ENCODE peak calls at places on chromosomes 12 and 14, in ten cellular contexts. T is left lung, X is lung, A is cardiac fibroblast, R is SK-N-SH, O is HFF-Myc, Y is left ventricle myocardium inferior, U is IMR-90, P is foreskin fibroblast, S is fibroblast of the aortic adventitia. H is an unnamed sample.

GRCh38 chr14:52325632-52326031 is 11.5 kb downstream of the PTGER2 start:
- DNase-seq in R (no peak), P (no peak), O (no peak), Y (no peak), X (no peak), U (peak; percentile 92), A (no peak), S (peak; percentile 45), T (no peak), H (no peak)

GRCh38 chr12:131673519-131674265 is 37.2 kb upstream of the SFSWAP start:
- DNase-seq in X (no peak), T (no peak), P (peak; percentile 7), U (peak; percentile 10), R (no peak), Y (no peak), A (peak; percentile 47), S (peak; percentile 6), O (peak; percentile 17), H (peak; percentile 14)

GRCh38 chr12:116559080-116559329 is 176 bp upstream of the MAP1LC3B2 start:
- DNase-seq in U (no peak), A (no peak), X (no peak), S (no peak), R (no peak), Y (no peak), T (no peak), P (no peak), O (no peak), H (no peak)

GRCh38 chr14:77208266-77208978 is 26.8 kb downstream of the TMEM63C start:
- DNase-seq in T (peak; percentile 86), R (peak; percentile 39), O (peak; percentile 26), X (peak; percentile 77), S (peak; percentile 70), A (peak; percentile 57), P (peak; percentile 54), U (peak; percentile 53), Y (peak; percentile 69), H (peak; percentile 57)

GRCh38 chr12:12979731-12980259 is 20.3 kb downstream of the HEBP1 start:
- DNase-seq in Y (no peak), R (no peak), P (peak; percentile 90), U (peak; percentile 98), T (no peak), X (no peak), S (peak; percentile 99), A (peak; percentile 99), O (peak; percentile 64), H (peak; percentile 95)

GRCh38 chr12:18747960-18748359 is 10.0 kb downstream of the CAPZA3 start:
- DNase-seq in X (no peak), P (peak; percentile 81), Y (no peak), T (no peak), O (peak; percentile 24), R (no peak), S (peak; percentile 95), A (peak; percentile 89), U (peak; percentile 95), H (peak; percentile 96)

GRCh38 chr12:5745251-5745888 is 199.7 kb downstream of the ANO2 start:
- DNase-seq in A (peak; percentile 19), Y (peak; percentile 66), O (peak; percentile 41), U (peak; percentile 58), R (peak; percentile 55), S (peak; percentile 25), X (peak; percentile 71), T (no peak), P (peak; percentile 10), H (peak; percentile 39)

GRCh38 chr12:85509857-85510256 is 229.8 kb downstream of the ALX1 start:
- DNase-seq in A (no peak), O (no peak), P (no peak), Y (no peak), R (no peak), X (no peak), S (no peak), T (no peak), U (no peak), H (no peak)

GRCh38 chr12:1926274-1926673 is 7.8 kb upstream of the CACNA2D4 start:
- DNase-seq in X (peak; percentile 24), U (no peak), Y (no peak), T (no peak), R (no peak), S (no peak), P (no peak), A (no peak), O (no peak), H (no peak)

GRCh38 chr12:92943482-92944250 is 14.6 kb upstream of the EEA1 start:
- DNase-seq in Y (no peak), R (no peak), T (no peak), A (peak; percentile 59), U (peak; percentile 31), O (no peak), X (no peak), P (no peak), S (peak; percentile 83), H (peak; percentile 63)
- TF ChIP-seq CTCF in Y (no peak), R (no peak), T (no peak), A (peak; percentile 26), U (no peak), O (no peak), X (no peak), P (no peak), S (peak; percentile 35), H (peak; percentile 22)

GRCh38 chr12:110776410-110776809 is 33.7 kb upstream of the PPP1CC start:
- DNase-seq in P (no peak), Y (no peak), T (no peak), R (no peak), X (no peak), A (no peak), S (no peak), U (no peak), O (no peak), H (no peak)
- H3K4me3 ChIP-seq in P (no peak overlapping the region), Y (no peak overlapping the region), T (no peak overlapping the region), R (no peak overlapping the region), X (no peak overlapping the region), A (no peak overlapping the region), S (no peak overlapping the region), U (no peak overlapping the region), O (no peak overlapping the region), H (no peak overlapping the region)

DNA sequence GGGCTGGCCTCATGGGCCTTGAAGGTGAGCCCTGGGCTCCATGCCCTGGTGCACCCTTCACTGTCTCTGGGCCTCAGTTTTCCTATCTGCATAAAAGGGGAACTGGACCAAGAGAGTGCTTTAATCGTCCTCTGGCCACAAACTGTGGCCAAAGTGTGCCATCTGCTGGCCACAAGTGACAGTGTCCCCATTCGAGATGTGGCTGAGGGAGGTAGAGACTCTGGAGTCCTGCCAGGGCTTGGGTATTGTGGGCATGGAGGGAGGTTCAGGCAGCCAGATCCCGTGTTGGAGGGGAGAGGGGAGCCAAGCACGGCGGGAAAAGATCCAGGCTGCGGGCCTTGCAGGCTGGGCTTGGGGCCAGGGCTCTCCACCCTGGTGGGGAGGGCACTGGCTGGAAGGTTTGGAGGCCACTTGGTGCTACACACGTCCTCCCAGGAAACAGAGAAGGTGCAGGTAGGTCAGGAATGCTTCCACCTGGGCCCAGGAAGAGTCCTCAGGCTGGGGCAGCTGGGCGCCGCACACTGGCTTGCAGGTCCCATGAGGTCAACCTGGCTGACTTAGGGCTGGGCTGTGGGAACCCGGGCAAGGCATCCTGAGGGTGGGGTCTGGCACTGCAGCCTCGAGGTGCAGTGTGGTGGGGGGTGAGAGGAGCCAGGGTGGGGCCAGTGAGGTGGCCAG is 7.3 kb upstream of the KIF26A start:
- DNase-seq in S (peak; percentile 4), R (peak; percentile 87), Y (peak; percentile 66), P (no peak), A (peak; percentile 45), X (peak; percentile 62), T (peak; percentile 51), U (peak; percentile 1), O (no peak), H (peak; percentile 24)
- TF ChIP-seq CTCF in S (peak; percentile 35), R (peak; percentile 51), Y (peak; percentile 75), P (no peak), A (peak; percentile 65), X (peak; percentile 61), T (peak; percentile 62), U (peak; percentile 42), O (peak; percentile 61), H (peak; percentile 55)

GRCh38 chr14:67963960-67964359 is 144.4 kb downstream of the RAD51B start:
- DNase-seq in P (no peak), U (no peak), S (no peak), X (no peak), O (no peak), T (no peak), A (no peak), Y (no peak), R (no peak), H (no peak)
- H3K4me3 ChIP-seq in P (no peak overlapping the region), U (peak overlapping the region; percentile 20), S (no peak overlapping the region), X (no peak overlapping the region), O (no peak overlapping the region), T (no peak overlapping the region), A (no peak overlapping the region), Y (peak overlapping the region; percentile 16), R (no peak overlapping the region), H (peak overlapping the region; percentile 4)

GRCh38 chr14:61973981-61974380 is 211.8 kb downstream of the SNAPC1 start:
- DNase-seq in T (no peak), O (no peak), R (no peak), U (peak; percentile 87), A (peak; percentile 58), P (peak; percentile 43), X (no peak), Y (no peak), S (no peak), H (peak; percentile 31)
- TF ChIP-seq CTCF in T (no peak), O (no peak), R (no peak), U (no peak), A (no peak), P (no peak), X (no peak), Y (no peak), S (no peak), H (no peak)

GRCh38 chr12:51388826-51389225 is 2.4 kb downstream of the GALNT6 start:
- DNase-seq in S (no peak), A (no peak), T (no peak), O (no peak), Y (no peak), U (no peak), P (no peak), X (no peak), R (no peak), H (no peak)
- H3K4me3 ChIP-seq in S (no peak overlapping the region), A (no peak overlapping the region), T (no peak overlapping the region), O (no peak overlapping the region), Y (no peak overlapping the region), U (no peak overlapping the region), P (no peak overlapping the region), X (no peak overlapping the region), R (no peak overlapping the region), H (no peak overlapping the region)

H was measured in fibroblast of villous mesenchyme.